ENCODE peak calls at places on chromosomes 2 and 18, in seven cellular contexts. F is MV-4-11, T is kidney, G is brain microvascular endothelial cell, O is M059J, I is thoracic aorta, P is EH. J is an unnamed sample.

GRCh38 chr2:195356026-195356425 is 301.0 kb upstream of the SLC39A10 start:
- DNase-seq in F (no peak), T (no peak), G (no peak), O (no peak), I (no peak), P (no peak), J (no peak)

GRCh38 chr18:68925268-68925667 is 127.4 kb downstream of the CCDC102B start:
- DNase-seq in F (peak), T (no peak), G (no peak), O (peak), I (no peak), P (peak), J (no peak)

GRCh38 chr2:62968668-62969067 is 82.0 kb upstream of the OTX1 start:
- DNase-seq in F (no peak), T (no peak), G (no peak), O (no peak), I (no peak), P (no peak), J (no peak)

GRCh38 chr2:61853086-61853847 is 593 bp downstream of the FAM161A start:
- DNase-seq in F (peak), T (no peak), G (peak), O (peak), I (no peak), P (peak), J (no peak)

GRCh38 chr18:69596345-69596744 is 195.7 kb downstream of the DOK6 start:
- DNase-seq in F (no peak), T (no peak), G (no peak), O (no peak), I (no peak), P (no peak), J (no peak)

GRCh38 chr2:120880381-120880780 is 144.7 kb downstream of the GLI2 start:
- DNase-seq in F (no peak), T (no peak), G (no peak), O (peak), I (no peak), P (no peak), J (no peak)

GRCh38 chr2:70886541-70886987 is 49.1 kb upstream of the ATP6V1B1 start:
- DNase-seq in F (no peak), T (peak), G (no peak), O (no peak), I (no peak), P (no peak), J (no peak)

GRCh38 chr18:34494359-34494696 is 215.8 kb upstream of the DTNA start:
- DNase-seq in F (no peak), T (peak), G (no peak), O (no peak), I (no peak), P (no peak), J (peak)

GRCh38 chr2:102106133-102106556 is 36.4 kb upstream of the IL1R1 start:
- DNase-seq in F (no peak), T (no peak), G (peak), O (peak), I (no peak), P (peak), J (no peak)

GRCh38 chr2:74198461-74199274 is at the start of gene MTHFD2:
- DNase-seq in F (peak), T (peak), G (peak), O (peak), I (peak), P (peak), J (peak)

GRCh38 chr2:120909102-120909501 is 173.4 kb downstream of the GLI2 start:
- DNase-seq in F (no peak), T (no peak), G (no peak), O (no peak), I (no peak), P (no peak), J (no peak)

GRCh38 chr2:71276311-71277158 is 49.6 kb upstream of the PAIP2B start:
- DNase-seq in F (peak), T (peak), G (peak), O (no peak), I (peak), P (peak), J (peak)

GRCh38 chr2:204718607-204719006 is 173.3 kb downstream of the PARD3B start:
- DNase-seq in F (no peak), T (no peak), G (no peak), O (no peak), I (no peak), P (no peak), J (no peak)

GRCh38 chr2:26528186-26528585 is 50.3 kb upstream of the OTOF start:
- DNase-seq in F (no peak), T (peak), G (no peak), O (no peak), I (no peak), P (no peak), J (no peak)

GRCh38 chr2:134558208-134558890 is 160.5 kb downstream of the TMEM163 start:
- DNase-seq in F (no peak), T (no peak), G (no peak), O (no peak), I (no peak), P (no peak), J (no peak)

GRCh38 chr2:1628893-1629292 is 115.4 kb downstream of the PXDN start:
- DNase-seq in F (no peak), T (no peak), G (peak), O (peak), I (peak), P (peak), J (peak)

GRCh38 chr2:234722176-234722575 is 225.3 kb upstream of the ARL4C start:
- DNase-seq in F (no peak), T (no peak), G (no peak), O (peak), I (no peak), P (no peak), J (no peak)

GRCh38 chr2:76870581-76870980 is 651.6 kb downstream of the LRRTM4 start:
- DNase-seq in F (no peak), T (no peak), G (peak), O (no peak), I (no peak), P (no peak), J (no peak)

GRCh38 chr18:9631814-9632496 is 17.6 kb upstream of the PPP4R1 start:
- DNase-seq in F (no peak), T (no peak), G (peak), O (peak), I (no peak), P (peak), J (no peak)

GRCh38 chr18:76984193-76985155 is 148.1 kb downstream of the MBP start:
- DNase-seq in F (no peak), T (peak), G (no peak), O (no peak), I (no peak), P (no peak), J (no peak)

GRCh38 chr18:74577019-74577418 is 20.7 kb upstream of the ZNF407 start:
- DNase-seq in F (no peak), T (no peak), G (no peak), O (no peak), I (no peak), P (no peak), J (no peak)

GRCh38 chr2:98669675-98670074 is 61.3 kb downstream of the MGAT4A start:
- DNase-seq in F (no peak), T (no peak), G (peak), O (peak), I (no peak), P (no peak), J (no peak)

GRCh38 chr2:71482055-71482454 is 28.7 kb downstream of the DYSF start:
- DNase-seq in F (no peak), T (no peak), G (no peak), O (no peak), I (no peak), P (no peak), J (no peak)

GRCh38 chr18:62759704-62760402 is 44.5 kb downstream of the PHLPP1 start:
- DNase-seq in F (no peak), T (no peak), G (peak), O (peak), I (no peak), P (peak), J (no peak)

GRCh38 chr2:46954951-46955571 is 39.5 kb upstream of the MCFD2 start:
- DNase-seq in F (no peak), T (peak), G (peak), O (peak), I (peak), P (peak), J (peak)

GRCh38 chr18:50788284-50788683 is 31.5 kb downstream of the MRO start:
- DNase-seq in F (no peak), T (no peak), G (no peak), O (no peak), I (no peak), P (no peak), J (no peak)

GRCh38 chr2:171999125-171999524 is 628 bp upstream of the METAP1D start:
- DNase-seq in F (no peak), T (no peak), G (no peak), O (no peak), I (no peak), P (no peak), J (no peak)

GRCh38 chr2:137865954-137866540 is 98.2 kb upstream of the HNMT start:
- DNase-seq in F (peak), T (no peak), G (peak), O (peak), I (no peak), P (peak), J (no peak)

GRCh38 chr2:149894760-149895159 is 307.2 kb upstream of the MMADHC start:
- DNase-seq in F (peak), T (no peak), G (no peak), O (peak), I (no peak), P (no peak), J (no peak)

GRCh38 chr2:26576565-26577441 is 64.4 kb downstream of the CIB4 start:
- DNase-seq in F (no peak), T (no peak), G (no peak), O (no peak), I (no peak), P (no peak), J (no peak)

GRCh38 chr2:59936031-59936430 is 617.4 kb downstream of the BCL11A start:
- DNase-seq in F (no peak), T (no peak), G (no peak), O (no peak), I (no peak), P (no peak), J (no peak)

GRCh38 chr2:67259581-67260347 is 137.4 kb upstream of the ETAA1 start:
- DNase-seq in F (no peak), T (no peak), G (peak), O (peak), I (no peak), P (peak), J (no peak)